ENCODE peak calls at places on chromosomes 3 and 15, in five cellular contexts. H is cardiac fibroblast, U is mammary epithelial cell, Y is ovary, C is GM13976. O is an unnamed sample.

GRCh38 chr15:89766357-89767311 is 9.5 kb upstream of the MESP2 start:
- DNase-seq in H (no peak), U (no peak), Y (no peak), C (no peak), O (no peak)

GRCh38 chr3:187725218-187725617 is 20.1 kb downstream of the BCL6 start:
- DNase-seq in H (no peak), U (no peak), Y (no peak), C (no peak), O (no peak)

GRCh38 chr3:105431171-105431570 is 64.5 kb downstream of the ALCAM start:
- DNase-seq in H (no peak), U (no peak), Y (no peak), C (no peak), O (no peak)

GRCh38 chr3:43785551-43785950 is 94.8 kb downstream of the ABHD5 start:
- DNase-seq in H (no peak), U (no peak), Y (no peak), C (no peak), O (no peak)

GRCh38 chr3:190384241-190384863 is 3.6 kb upstream of the CLDN16 start:
- DNase-seq in H (peak), U (peak), Y (peak), C (peak), O (no peak)

GRCh38 chr3:11567516-11568467 is 75.9 kb downstream of the VGLL4 start:
- DNase-seq in H (peak), U (peak), Y (no peak), C (no peak), O (no peak)

GRCh38 chr15:29558261-29558660 is 264.0 kb downstream of the TJP1 start:
- DNase-seq in H (no peak), U (no peak), Y (no peak), C (no peak), O (no peak)

GRCh38 chr3:131303848-131304247 is 77.7 kb upstream of the NUDT16 start:
- DNase-seq in H (peak), U (peak), Y (no peak), C (no peak), O (no peak)

GRCh38 chr3:186021673-186022362 is 84.0 kb upstream of the TRA2B start:
- DNase-seq in H (peak), U (peak), Y (no peak), C (no peak), O (peak)

GRCh38 chr15:26295331-26295730 is 432.2 kb upstream of the ATP10A start:
- DNase-seq in H (no peak), U (no peak), Y (no peak), C (no peak), O (no peak)

GRCh38 chr3:46913644-46914043 is 36.1 kb downstream of the PTH1R start:
- DNase-seq in H (peak), U (peak), Y (no peak), C (no peak), O (no peak)

GRCh38 chr3:100097919-100098896 is 16.1 kb downstream of the FILIP1L start:
- DNase-seq in H (peak), U (no peak), Y (peak), C (no peak), O (no peak)

GRCh38 chr3:165800970-165801369 is 36.3 kb downstream of the BCHE start:
- DNase-seq in H (peak), U (no peak), Y (no peak), C (no peak), O (no peak)

GRCh38 chr3:143090486-143090885 is 29.1 kb upstream of the CHST2 start:
- DNase-seq in H (no peak), U (no peak), Y (no peak), C (no peak), O (no peak)

GRCh38 chr3:19149388-19149787 is 1.1 kb downstream of the KCNH8 start:
- DNase-seq in H (peak), U (no peak), Y (no peak), C (peak), O (no peak)

GRCh38 chr3:115336836-115337235 is 189.7 kb upstream of the ZBTB20 start:
- DNase-seq in H (no peak), U (peak), Y (no peak), C (no peak), O (no peak)

GRCh38 chr15:27327467-27328045 is 356.6 kb downstream of the GABRG3 start:
- DNase-seq in H (no peak), U (no peak), Y (no peak), C (no peak), O (no peak)

GRCh38 chr3:11566916-11567315 is 76.8 kb downstream of the VGLL4 start:
- DNase-seq in H (no peak), U (no peak), Y (no peak), C (no peak), O (no peak)

GRCh38 chr3:182486459-182486858 is 306.8 kb upstream of the ATP11B start:
- DNase-seq in H (no peak), U (no peak), Y (no peak), C (no peak), O (no peak)

GRCh38 chr3:148999806-149000205 is 8.5 kb downstream of the GYG1 start:
- DNase-seq in H (peak), U (no peak), Y (no peak), C (no peak), O (no peak)

GRCh38 chr3:133931084-133931483 is 35.4 kb upstream of the RAB6B start:
- DNase-seq in H (no peak), U (no peak), Y (no peak), C (no peak), O (no peak)

GRCh38 chr3:183253961-183254815 is 1.1 kb downstream of the B3GNT5 start:
- DNase-seq in H (peak), U (no peak), Y (peak), C (peak), O (no peak)

GRCh38 chr15:99571299-99571698 is 5.5 kb downstream of the MEF2A start:
- DNase-seq in H (no peak), U (no peak), Y (no peak), C (no peak), O (no peak)

GRCh38 chr15:33858836-33859235 is 109.5 kb upstream of the CHRM5 start:
- DNase-seq in H (no peak), U (no peak), Y (no peak), C (no peak), O (no peak)

GRCh38 chr15:70093481-70094309 is 4.0 kb downstream of the TLE3 start:
- DNase-seq in H (peak), U (no peak), Y (no peak), C (no peak), O (no peak)

GRCh38 chr15:100923076-100923475 is 3.9 kb downstream of the LRRK1 start:
- DNase-seq in H (no peak), U (no peak), Y (no peak), C (no peak), O (no peak)

GRCh38 chr3:73625124-73625665 is 454 bp upstream of the PDZRN3 start:
- DNase-seq in H (peak), U (no peak), Y (peak), C (peak), O (no peak)

GRCh38 chr15:60000824-60001641 is 3.1 kb upstream of the FOXB1 start:
- DNase-seq in H (no peak), U (no peak), Y (no peak), C (no peak), O (no peak)

DNA sequence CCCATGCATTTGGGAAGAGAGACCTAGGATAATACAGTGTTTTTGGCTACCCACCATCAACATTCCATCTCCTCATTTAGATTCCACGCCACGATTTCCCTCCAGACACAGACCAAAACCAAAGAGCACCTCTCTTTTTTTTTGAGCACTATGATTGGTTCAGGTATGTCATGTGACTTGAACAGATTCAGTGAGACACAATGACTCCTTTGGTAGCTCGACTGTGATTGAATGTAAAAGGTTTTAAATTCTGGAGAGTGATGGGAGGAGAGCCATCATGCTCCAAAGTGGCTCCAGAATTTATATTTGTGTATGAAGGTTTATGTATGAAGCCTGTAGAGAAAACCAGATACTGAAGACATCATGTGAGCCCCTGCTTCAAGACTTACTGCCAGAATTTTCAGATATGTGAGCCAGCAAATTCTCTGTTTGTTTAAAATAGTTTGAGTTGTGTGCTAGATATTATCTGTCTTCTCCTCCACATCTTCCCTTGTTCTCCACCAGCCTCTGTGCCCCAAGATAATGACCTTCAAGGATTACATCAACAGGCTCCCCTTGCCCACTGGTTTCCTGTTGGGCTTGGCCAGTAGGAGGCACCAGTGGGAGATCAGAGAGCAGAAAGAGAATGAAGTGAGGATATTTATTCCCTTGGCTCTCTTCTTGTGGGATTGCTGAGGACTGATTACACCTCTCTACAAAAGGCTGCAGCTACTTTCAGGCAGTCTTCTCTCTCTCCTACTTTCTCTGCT is 12.5 kb downstream of the MYD88 start:
- DNase-seq in H (no peak), U (no peak), Y (no peak), C (no peak), O (no peak)
- TF ChIP-seq CTCF in H (no peak), U (peak), Y (no peak), C (no peak), O (peak)

DNA sequence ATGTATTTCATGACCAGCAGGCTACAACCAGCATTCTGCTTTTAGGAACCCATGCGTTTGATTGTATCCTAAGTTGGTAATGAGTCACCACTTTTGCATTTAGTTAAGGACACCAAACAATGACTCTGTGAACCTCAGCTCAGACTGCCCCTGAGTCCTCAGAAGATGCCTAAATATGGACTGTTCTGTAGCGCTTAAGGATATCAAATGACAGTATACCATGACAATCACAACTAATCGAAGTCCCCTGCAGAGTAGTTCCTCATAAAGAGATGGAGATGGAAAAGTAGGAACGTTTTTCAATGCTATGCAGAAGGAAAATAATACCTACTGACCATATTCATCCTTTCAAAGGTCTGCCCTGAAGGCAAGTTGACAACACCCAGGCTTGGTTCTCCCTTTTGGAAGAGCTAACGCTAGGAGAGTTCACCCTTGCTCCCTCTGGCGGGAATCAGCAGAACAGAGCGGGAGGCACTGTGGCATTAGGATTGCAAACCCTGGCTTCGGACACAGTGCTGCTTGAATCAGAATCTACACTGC is 508.6 kb downstream of the FHIT start:
- DNase-seq in H (peak), U (peak), Y (no peak), C (no peak), O (no peak)
- TF ChIP-seq CTCF in H (peak), U (no peak), Y (no peak), C (no peak), O (peak)

DNA sequence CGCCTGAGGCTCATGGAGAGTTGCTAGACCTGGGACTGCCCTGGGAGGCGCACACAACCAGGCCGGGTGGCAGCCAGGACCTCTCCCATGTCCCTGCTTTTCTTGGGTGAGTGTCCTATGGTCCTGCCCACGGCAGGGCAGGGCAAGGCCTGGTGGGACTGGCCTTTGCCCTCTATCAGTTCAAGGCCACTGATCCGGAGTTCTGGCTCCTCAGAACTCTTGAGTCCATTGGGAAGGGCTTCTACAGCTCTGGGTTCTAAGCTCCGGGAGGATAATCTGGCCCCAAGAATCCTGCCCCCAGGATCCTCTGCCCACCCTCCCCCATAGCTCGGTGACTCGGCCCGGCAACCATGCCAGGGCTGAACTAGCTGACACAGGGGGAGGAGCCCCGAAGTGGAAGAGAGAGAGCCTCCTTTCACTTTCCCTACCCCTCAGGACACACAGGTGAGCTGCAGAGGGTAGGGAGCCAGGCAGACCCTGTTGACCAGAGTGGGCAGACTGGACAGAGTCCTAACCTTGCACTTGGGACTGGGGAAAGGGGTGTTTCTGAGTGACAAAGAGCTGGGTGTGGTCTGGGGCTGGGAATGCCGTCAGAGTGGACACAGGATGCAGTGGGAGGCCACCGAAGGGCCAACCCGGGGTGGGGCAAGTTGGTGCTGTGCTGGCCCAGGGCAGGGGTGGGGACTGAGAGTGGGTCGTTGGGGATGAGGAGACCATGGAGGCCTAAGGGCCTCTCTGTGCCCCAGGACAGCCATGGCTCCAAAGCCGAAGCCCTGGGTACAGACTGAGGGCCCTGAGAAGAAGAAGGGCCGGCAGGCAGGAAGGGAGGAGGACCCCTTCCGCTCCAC is 664 bp downstream of the PARP3 start:
- DNase-seq in H (peak), U (peak), Y (peak), C (peak), O (peak)
- TF ChIP-seq CTCF in H (no peak), U (no peak), Y (no peak), C (no peak), O (no peak)

GRCh38 chr3:4472766-4473165 is 5.7 kb upstream of the SUMF1 start:
- DNase-seq in H (no peak), U (peak), Y (no peak), C (no peak), O (no peak)

GRCh38 chr3:4472312-4472711 is 5.2 kb upstream of the SUMF1 start:
- DNase-seq in H (no peak), U (no peak), Y (no peak), C (no peak), O (no peak)

GRCh38 chr3:4471907-4472306 is 4.8 kb upstream of the SUMF1 start:
- DNase-seq in H (no peak), U (no peak), Y (no peak), C (no peak), O (no peak)

GRCh38 chr3:4476507-4476906 is 9.4 kb upstream of the SUMF1 start:
- DNase-seq in H (no peak), U (no peak), Y (no peak), C (no peak), O (no peak)

DNA sequence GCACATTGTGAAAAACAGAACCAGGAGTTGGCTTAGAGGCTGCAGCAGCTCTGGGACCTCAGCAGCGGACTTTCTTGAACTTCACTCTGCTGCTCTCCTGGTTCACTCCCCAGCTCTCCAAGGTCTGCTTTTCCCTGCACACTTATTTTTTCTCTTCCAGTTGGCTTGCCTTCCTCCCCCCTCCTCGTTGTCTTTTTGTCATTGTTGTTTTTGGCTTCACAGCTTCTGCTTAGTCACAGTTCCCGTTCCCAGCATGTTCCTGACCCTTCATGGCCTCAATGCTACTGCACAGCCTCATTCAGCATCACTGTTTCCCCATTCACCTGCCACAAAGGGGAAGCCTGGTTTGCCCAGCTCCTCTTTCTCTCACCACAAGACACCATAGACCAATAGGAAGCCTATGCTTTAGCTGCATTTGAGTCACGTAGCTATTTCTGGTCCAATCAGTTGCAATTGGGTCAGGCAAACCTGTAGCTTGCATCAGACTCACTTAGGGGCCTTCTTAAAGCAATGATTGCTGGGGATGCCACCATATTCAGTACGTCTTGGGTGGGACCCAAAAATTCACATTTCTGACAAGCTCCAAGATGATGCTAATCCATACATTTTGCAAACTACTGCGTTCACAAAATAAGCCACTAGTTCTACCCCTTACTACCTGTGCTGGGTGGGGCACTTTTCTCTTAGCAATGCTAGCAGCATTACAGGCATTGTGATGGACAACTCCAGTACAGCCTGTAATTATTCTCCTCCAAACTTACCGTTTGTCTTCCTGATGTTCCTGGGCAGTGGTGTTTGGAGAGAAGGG is 7.8 kb upstream of the SUMF1 start:
- DNase-seq in H (peak), U (peak), Y (peak), C (peak), O (no peak)
- TF ChIP-seq CTCF in H (no peak), U (no peak), Y (no peak), C (no peak), O (no peak)

GRCh38 chr3:14402304-14402811 is at the start of gene SLC6A6:
- DNase-seq in H (peak), U (peak), Y (peak), C (peak), O (peak)
- TF ChIP-seq CTCF in H (peak), U (peak), Y (peak), C (peak), O (peak)

DNA sequence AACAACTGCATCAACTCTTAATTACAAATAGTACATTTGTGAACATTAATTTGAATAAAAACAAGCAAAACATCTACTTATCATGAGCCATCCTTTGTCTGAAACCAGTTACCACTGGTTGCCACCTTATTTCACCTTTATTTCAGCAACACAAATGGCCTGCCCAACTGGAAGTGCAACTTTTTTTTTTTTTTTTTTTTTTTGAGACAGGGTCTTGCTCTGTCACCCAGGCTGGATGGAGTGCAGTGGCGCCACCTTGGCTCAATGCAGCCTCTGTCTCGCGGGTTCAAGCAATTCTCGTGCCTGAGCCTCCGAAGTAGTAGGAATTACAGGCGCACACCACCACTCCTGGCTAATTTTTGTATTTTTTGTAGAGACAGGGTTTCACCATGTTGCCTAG is 13.1 kb downstream of the WDR82 start:
- DNase-seq in H (no peak), U (no peak), Y (no peak), C (no peak), O (no peak)
- TF ChIP-seq CTCF in H (no peak), U (no peak), Y (no peak), C (no peak), O (no peak)

DNA sequence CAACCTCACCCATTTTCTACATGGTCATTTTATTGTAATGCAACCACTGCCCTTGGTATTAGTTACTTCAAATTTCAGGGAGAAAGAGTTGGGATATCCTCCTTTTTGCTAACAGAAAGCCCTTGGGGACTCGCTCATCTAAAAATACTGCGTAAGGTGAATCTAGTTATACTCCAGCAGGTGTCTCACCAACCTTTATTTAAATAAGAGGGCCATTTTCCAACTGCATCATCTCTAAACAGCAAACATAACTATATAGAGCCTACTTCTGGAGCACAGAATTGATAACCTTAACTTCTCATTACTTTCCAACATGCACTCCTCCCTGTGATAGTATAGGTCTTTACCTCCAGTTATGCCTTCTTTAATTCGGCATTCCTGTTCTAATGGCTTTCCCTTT is 77.5 kb downstream of the TBL1XR1 start:
- DNase-seq in H (no peak), U (no peak), Y (no peak), C (no peak), O (no peak)
- TF ChIP-seq CTCF in H (no peak), U (no peak), Y (no peak), C (no peak), O (no peak)

O was measured in AG09319.